ENCODE peak calls at places on chromosome 22, in five cellular contexts. One of them, this sample, is unnamed.

GRCh38 chr22:36055376-36056310 is 27.0 kb upstream of the RBFOX2 start:
- DNase-seq in transverse colon: no peak
- DNase-seq in Caco-2: no peak
- DNase-seq in colonic mucosa: no peak
- DNase-seq in PC-3: no peak
- DNase-seq in this sample: no peak

GRCh38 chr22:48493733-48494132 is 1333.9 kb downstream of the BRD1 start:
- DNase-seq in transverse colon: no peak
- DNase-seq in Caco-2: peak
- DNase-seq in colonic mucosa: no peak
- DNase-seq in PC-3: no peak
- DNase-seq in this sample: no peak

GRCh38 chr22:43155789-43156188 is 4.4 kb downstream of the TSPO start:
- DNase-seq in transverse colon: no peak
- DNase-seq in Caco-2: no peak
- DNase-seq in colonic mucosa: no peak
- DNase-seq in PC-3: no peak
- DNase-seq in this sample: no peak

GRCh38 chr22:31121403-31121802 is 1.4 kb upstream of the INPP5J start:
- DNase-seq in transverse colon: no peak
- DNase-seq in Caco-2: no peak
- DNase-seq in colonic mucosa: no peak
- DNase-seq in PC-3: no peak
- DNase-seq in this sample: no peak

GRCh38 chr22:42257386-42257785 is 13.1 kb downstream of the TCF20 start:
- DNase-seq in transverse colon: no peak
- DNase-seq in Caco-2: no peak
- DNase-seq in colonic mucosa: no peak
- DNase-seq in PC-3: no peak
- DNase-seq in this sample: no peak

GRCh38 chr22:17836977-17837742 is 62.9 kb upstream of the BID start:
- DNase-seq in transverse colon: no peak
- DNase-seq in Caco-2: no peak
- DNase-seq in colonic mucosa: no peak
- DNase-seq in PC-3: no peak
- DNase-seq in this sample: no peak

GRCh38 chr22:38700271-38700788 is 413 bp downstream of the JOSD1 start:
- DNase-seq in transverse colon: peak
- DNase-seq in Caco-2: peak
- DNase-seq in colonic mucosa: peak
- DNase-seq in PC-3: peak
- DNase-seq in this sample: peak

GRCh38 chr22:45101828-45102227 is 61.9 kb upstream of the NUP50 start:
- DNase-seq in transverse colon: peak
- DNase-seq in Caco-2: peak
- DNase-seq in colonic mucosa: peak
- DNase-seq in PC-3: peak
- DNase-seq in this sample: peak

GRCh38 chr22:17159504-17159951 is 451 bp upstream of the HDHD5 start:
- DNase-seq in transverse colon: peak
- DNase-seq in Caco-2: peak
- DNase-seq in colonic mucosa: peak
- DNase-seq in PC-3: peak
- DNase-seq in this sample: peak

GRCh38 chr22:30483169-30483568 is 11.4 kb upstream of the SEC14L3 start:
- DNase-seq in transverse colon: no peak
- DNase-seq in Caco-2: no peak
- DNase-seq in colonic mucosa: no peak
- DNase-seq in PC-3: no peak
- DNase-seq in this sample: no peak

GRCh38 chr22:45925811-45926351 is 51.1 kb downstream of the WNT7B start:
- DNase-seq in transverse colon: no peak
- DNase-seq in Caco-2: no peak
- DNase-seq in colonic mucosa: no peak
- DNase-seq in PC-3: peak
- DNase-seq in this sample: no peak

GRCh38 chr22:32751065-32751739 is 50.3 kb upstream of the TIMP3 start:
- DNase-seq in transverse colon: no peak
- DNase-seq in Caco-2: no peak
- DNase-seq in colonic mucosa: no peak
- DNase-seq in PC-3: no peak
- DNase-seq in this sample: no peak

GRCh38 chr22:45785458-45785857 is 113.8 kb downstream of the ATXN10 start:
- DNase-seq in transverse colon: no peak
- DNase-seq in Caco-2: no peak
- DNase-seq in colonic mucosa: peak
- DNase-seq in PC-3: peak
- DNase-seq in this sample: peak

GRCh38 chr22:32106930-32107329 is 52.2 kb downstream of the C22orf42 start:
- DNase-seq in transverse colon: no peak
- DNase-seq in Caco-2: no peak
- DNase-seq in colonic mucosa: no peak
- DNase-seq in PC-3: peak
- DNase-seq in this sample: peak

GRCh38 chr22:46364341-46365165 is 29.0 kb downstream of the TRMU start:
- DNase-seq in transverse colon: no peak
- DNase-seq in Caco-2: no peak
- DNase-seq in colonic mucosa: no peak
- DNase-seq in PC-3: no peak
- DNase-seq in this sample: no peak

GRCh38 chr22:36405671-36406070 is 17.9 kb upstream of the MYH9 start:
- DNase-seq in transverse colon: peak
- DNase-seq in Caco-2: no peak
- DNase-seq in colonic mucosa: no peak
- DNase-seq in PC-3: peak
- DNase-seq in this sample: peak

GRCh38 chr22:48753752-48754517 is 1073.7 kb downstream of the BRD1 start:
- DNase-seq in transverse colon: no peak
- DNase-seq in Caco-2: no peak
- DNase-seq in colonic mucosa: peak
- DNase-seq in PC-3: no peak
- DNase-seq in this sample: no peak

GRCh38 chr22:46789992-46790391 is 27.5 kb downstream of the TBC1D22A start:
- DNase-seq in transverse colon: no peak
- DNase-seq in Caco-2: peak
- DNase-seq in colonic mucosa: no peak
- DNase-seq in PC-3: no peak
- DNase-seq in this sample: no peak

GRCh38 chr22:19406846-19407245 is 24.7 kb downstream of the HIRA start:
- DNase-seq in transverse colon: no peak
- DNase-seq in Caco-2: no peak
- DNase-seq in colonic mucosa: no peak
- DNase-seq in PC-3: no peak
- DNase-seq in this sample: no peak

GRCh38 chr22:19405652-19406051 is 25.9 kb downstream of the HIRA start:
- DNase-seq in transverse colon: no peak
- DNase-seq in Caco-2: no peak
- DNase-seq in colonic mucosa: no peak
- DNase-seq in PC-3: no peak
- DNase-seq in this sample: no peak

GRCh38 chr22:19407649-19408606 is 23.6 kb downstream of the HIRA start:
- DNase-seq in transverse colon: no peak
- DNase-seq in Caco-2: no peak
- DNase-seq in colonic mucosa: peak
- DNase-seq in PC-3: no peak
- DNase-seq in this sample: no peak

GRCh38 chr22:19405133-19405532 is 26.4 kb downstream of the HIRA start:
- DNase-seq in transverse colon: no peak
- DNase-seq in Caco-2: no peak
- DNase-seq in colonic mucosa: no peak
- DNase-seq in PC-3: no peak
- DNase-seq in this sample: no peak

GRCh38 chr22:19406281-19406811 is 25.2 kb downstream of the HIRA start:
- DNase-seq in transverse colon: no peak
- DNase-seq in Caco-2: no peak
- DNase-seq in colonic mucosa: no peak
- DNase-seq in PC-3: no peak
- DNase-seq in this sample: no peak
- TF ChIP-seq CTCF in transverse colon: no peak
- TF ChIP-seq CTCF in Caco-2: no peak
- TF ChIP-seq CTCF in colonic mucosa: no peak
- TF ChIP-seq CTCF in PC-3: no peak
- TF ChIP-seq CTCF in this sample: no peak

DNA sequence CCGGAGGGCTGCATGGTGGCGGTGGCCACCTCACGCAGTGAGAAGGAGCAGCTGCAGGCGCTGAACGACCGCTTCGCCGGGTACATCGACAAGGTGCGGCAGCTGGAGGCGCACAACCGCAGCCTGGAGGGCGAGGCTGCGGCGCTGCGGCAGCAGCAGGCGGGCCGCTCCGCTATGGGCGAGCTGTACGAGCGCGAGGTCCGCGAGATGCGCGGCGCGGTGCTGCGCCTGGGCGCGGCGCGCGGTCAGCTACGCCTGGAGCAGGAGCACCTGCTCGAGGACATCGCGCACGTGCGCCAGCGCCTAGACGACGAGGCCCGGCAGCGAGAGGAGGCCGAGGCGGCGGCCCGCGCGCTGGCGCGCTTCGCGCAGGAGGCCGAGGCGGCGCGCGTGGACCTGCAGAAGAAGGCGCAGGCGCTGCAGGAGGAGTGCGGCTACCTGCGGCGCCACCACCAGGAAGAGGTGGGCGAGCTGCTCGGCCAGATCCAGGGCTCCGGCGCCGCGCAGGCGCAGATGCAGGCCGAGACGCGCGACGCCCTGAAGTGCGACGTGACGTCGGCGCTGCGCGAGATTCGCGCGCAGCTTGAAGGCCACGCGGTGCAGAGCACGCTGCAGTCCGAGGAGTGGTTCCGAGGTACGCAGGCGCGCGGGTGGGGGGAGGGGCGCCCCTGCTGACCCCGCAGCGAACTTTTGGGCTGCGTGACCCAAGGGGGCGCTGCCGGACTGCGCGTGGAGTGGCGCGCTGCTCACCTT is 670 bp downstream of the NEFH start:
- DNase-seq in transverse colon: no peak
- DNase-seq in Caco-2: no peak
- DNase-seq in colonic mucosa: no peak
- DNase-seq in PC-3: no peak
- DNase-seq in this sample: no peak
- TF ChIP-seq CTCF in transverse colon: no peak
- TF ChIP-seq CTCF in Caco-2: no peak
- TF ChIP-seq CTCF in colonic mucosa: no peak
- TF ChIP-seq CTCF in PC-3: no peak
- TF ChIP-seq CTCF in this sample: no peak

GRCh38 chr22:37569921-37570660 is 9.8 kb downstream of the LGALS2 start:
- DNase-seq in transverse colon: peak
- DNase-seq in Caco-2: no peak
- DNase-seq in colonic mucosa: peak
- DNase-seq in PC-3: peak
- DNase-seq in this sample: peak

GRCh38 chr22:37571992-37572373 is 7.9 kb downstream of the LGALS2 start:
- DNase-seq in transverse colon: no peak
- DNase-seq in Caco-2: no peak
- DNase-seq in colonic mucosa: no peak
- DNase-seq in PC-3: no peak
- DNase-seq in this sample: no peak

GRCh38 chr22:37570661-37570976 is 9.3 kb downstream of the LGALS2 start:
- DNase-seq in transverse colon: no peak
- DNase-seq in Caco-2: no peak
- DNase-seq in colonic mucosa: no peak
- DNase-seq in PC-3: no peak
- DNase-seq in this sample: no peak

GRCh38 chr22:37569009-37569920 is 9.0 kb downstream of the CDC42EP1 start:
- DNase-seq in transverse colon: peak
- DNase-seq in Caco-2: peak
- DNase-seq in colonic mucosa: peak
- DNase-seq in PC-3: no peak
- DNase-seq in this sample: peak

DNA sequence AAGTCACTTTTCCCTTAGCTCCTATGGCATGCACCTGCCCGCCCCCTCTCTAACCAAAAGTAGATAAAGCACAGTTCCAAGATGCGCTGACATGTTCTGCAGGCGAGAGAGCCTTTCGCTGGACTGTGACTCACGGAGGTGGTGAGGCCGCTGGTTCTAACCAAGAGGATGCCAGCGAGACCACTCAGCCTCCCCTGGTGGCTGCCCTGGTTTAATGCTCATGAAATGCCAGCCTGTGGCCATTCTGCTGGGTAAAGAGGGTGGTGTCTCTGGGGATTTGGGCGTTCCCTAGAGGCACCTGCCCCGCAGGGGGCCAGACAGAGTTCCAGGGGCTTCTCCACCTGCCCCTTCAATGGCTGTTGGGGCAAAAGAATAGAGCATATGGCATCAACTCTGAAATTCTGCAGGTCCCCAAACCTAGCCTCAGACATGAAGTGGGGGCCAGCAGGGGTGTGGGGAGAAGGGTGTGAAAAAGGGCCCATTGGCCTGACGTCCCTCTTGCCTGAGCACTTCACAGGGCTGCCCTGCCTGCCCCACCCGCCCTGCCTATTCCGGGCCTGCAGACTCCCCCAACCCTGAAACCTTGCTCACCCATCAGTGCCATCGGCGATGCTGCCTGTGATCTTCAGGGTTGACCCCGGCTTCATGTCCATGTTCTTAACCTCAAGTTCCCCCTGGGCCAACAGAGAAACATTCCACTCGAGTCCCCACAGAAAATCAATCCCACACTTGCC is 8.5 kb downstream of the LGALS2 start:
- DNase-seq in transverse colon: no peak
- DNase-seq in Caco-2: no peak
- DNase-seq in colonic mucosa: no peak
- DNase-seq in PC-3: peak
- DNase-seq in this sample: peak
- TF ChIP-seq CTCF in transverse colon: no peak
- TF ChIP-seq CTCF in Caco-2: no peak
- TF ChIP-seq CTCF in colonic mucosa: no peak
- TF ChIP-seq CTCF in PC-3: peak
- TF ChIP-seq CTCF in this sample: peak

DNA sequence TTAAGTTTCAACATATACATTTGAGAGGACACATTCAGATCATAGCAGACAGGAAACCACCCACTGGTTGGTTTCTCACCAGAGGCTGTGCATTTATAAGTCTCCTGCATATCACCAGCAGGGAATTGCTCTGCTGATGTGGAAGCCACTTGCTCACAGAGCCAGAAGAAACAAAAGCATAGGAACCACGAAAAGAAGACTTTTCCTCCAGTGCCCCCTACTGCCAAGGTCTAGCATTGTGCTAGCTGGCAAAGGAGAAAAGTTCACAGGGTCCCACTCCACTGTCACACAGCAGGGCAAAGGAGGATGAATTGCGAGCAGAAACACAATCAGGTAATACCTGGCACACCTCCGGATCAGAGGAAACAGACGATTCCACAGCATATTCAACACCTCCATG is 28.9 kb upstream of the ISX start:
- DNase-seq in transverse colon: no peak
- DNase-seq in Caco-2: no peak
- DNase-seq in colonic mucosa: no peak
- DNase-seq in PC-3: peak
- DNase-seq in this sample: no peak
- TF ChIP-seq CTCF in transverse colon: no peak
- TF ChIP-seq CTCF in Caco-2: peak
- TF ChIP-seq CTCF in colonic mucosa: no peak
- TF ChIP-seq CTCF in PC-3: peak
- TF ChIP-seq CTCF in this sample: no peak

GRCh38 chr22:50138988-50139387 is 31.5 kb upstream of the PANX2 start:
- DNase-seq in transverse colon: no peak
- DNase-seq in Caco-2: no peak
- DNase-seq in colonic mucosa: no peak
- DNase-seq in PC-3: no peak
- DNase-seq in this sample: no peak
- TF ChIP-seq CTCF in transverse colon: no peak
- TF ChIP-seq CTCF in Caco-2: no peak
- TF ChIP-seq CTCF in colonic mucosa: no peak
- TF ChIP-seq CTCF in PC-3: no peak
- TF ChIP-seq CTCF in this sample: no peak